ENCODE peak calls at places on chromosomes 16 and 17, in nine cellular contexts. T is omental fat pad; G is GM12865; X is activated CD8-positive, alpha-beta T cell treated with anti-CD3 and anti-CD28 coated beads for 36 hours; R is CD8-positive, alpha-beta T cell; M is PC-9; J is glutamatergic neuron; C is CD4-positive, alpha-beta T cell; P is K562. O is an unnamed sample.

GRCh38 chr17:40857535-40857934 is 9.5 kb downstream of the KRT12 start:
- DNase-seq in T (no peak), G (no peak), X (no peak), R (no peak), M (no peak), J (no peak), C (no peak), P (no peak), O (no peak)

GRCh38 chr16:28163699-28164584 is 47.8 kb downstream of the XPO6 start:
- DNase-seq in T (no peak), G (no peak), X (no peak), R (no peak), M (no peak), J (no peak), C (no peak), P (no peak), O (no peak)

GRCh38 chr17:13931752-13932477 is 137.4 kb upstream of the COX10 start:
- DNase-seq in T (peak), G (no peak), X (no peak), R (no peak), M (no peak), J (peak), C (no peak), P (no peak), O (no peak)

GRCh38 chr16:14215941-14216340 is 144.8 kb downstream of the MRTFB start:
- DNase-seq in T (no peak), G (no peak), X (no peak), R (no peak), M (no peak), J (no peak), C (no peak), P (no peak), O (no peak)

GRCh38 chr17:8698142-8699050 is 46.2 kb downstream of the CCDC42 start:
- DNase-seq in T (peak), G (no peak), X (no peak), R (no peak), M (no peak), J (no peak), C (no peak), P (peak), O (peak)

GRCh38 chr16:12706628-12707027 is 97.1 kb downstream of the CPPED1 start:
- DNase-seq in T (no peak), G (no peak), X (no peak), R (no peak), M (no peak), J (no peak), C (no peak), P (no peak), O (no peak)

GRCh38 chr16:22353933-22354541 is 20.4 kb downstream of the CDR2 start:
- DNase-seq in T (no peak), G (no peak), X (no peak), R (no peak), M (no peak), J (no peak), C (no peak), P (no peak), O (no peak)

GRCh38 chr16:48949636-48950035 is 332.0 kb downstream of the CBLN1 start:
- DNase-seq in T (no peak), G (peak), X (no peak), R (no peak), M (no peak), J (no peak), C (no peak), P (no peak), O (no peak)

GRCh38 chr17:33260638-33261037 is 32.5 kb downstream of the ASIC2 start:
- DNase-seq in T (no peak), G (no peak), X (no peak), R (no peak), M (no peak), J (no peak), C (no peak), P (no peak), O (no peak)

GRCh38 chr16:27220991-27221390 is 17.7 kb downstream of the KDM8 start:
- DNase-seq in T (no peak), G (no peak), X (no peak), R (no peak), M (no peak), J (no peak), C (no peak), P (no peak), O (no peak)

GRCh38 chr16:50735629-50736122 is 6.2 kb upstream of the CYLD start:
- DNase-seq in T (no peak), G (peak), X (peak), R (no peak), M (no peak), J (no peak), C (no peak), P (no peak), O (no peak)

GRCh38 chr17:34299918-34300600 is 14.5 kb downstream of the CCL11 start:
- DNase-seq in T (no peak), G (no peak), X (no peak), R (no peak), M (no peak), J (no peak), C (no peak), P (no peak), O (no peak)

GRCh38 chr17:31907342-31907975 is 6.0 kb upstream of the UTP6 start:
- DNase-seq in T (no peak), G (no peak), X (no peak), R (peak), M (no peak), J (no peak), C (no peak), P (no peak), O (no peak)

GRCh38 chr16:11792404-11793260 is 4.4 kb downstream of the ZC3H7A start:
- DNase-seq in T (no peak), G (no peak), X (peak), R (peak), M (no peak), J (peak), C (peak), P (no peak), O (no peak)

GRCh38 chr17:82962163-82962720 is 117.2 kb upstream of the METRNL start:
- DNase-seq in T (no peak), G (no peak), X (no peak), R (no peak), M (no peak), J (no peak), C (no peak), P (no peak), O (no peak)

GRCh38 chr16:27431773-27432599 is 30.0 kb downstream of the IL21R start:
- DNase-seq in T (no peak), G (peak), X (peak), R (peak), M (no peak), J (peak), C (no peak), P (no peak), O (no peak)

GRCh38 chr17:72465191-72466024 is 344.6 kb downstream of the SOX9 start:
- DNase-seq in T (no peak), G (peak), X (no peak), R (no peak), M (peak), J (no peak), C (no peak), P (no peak), O (peak)

GRCh38 chr16:73047536-73048291 is at the start of gene ZFHX3:
- DNase-seq in T (no peak), G (peak), X (peak), R (no peak), M (peak), J (peak), C (peak), P (no peak), O (peak)

GRCh38 chr17:28030386-28030785 is 12.1 kb upstream of the NLK start:
- DNase-seq in T (no peak), G (no peak), X (no peak), R (no peak), M (no peak), J (no peak), C (no peak), P (no peak), O (no peak)

GRCh38 chr17:74972107-74972972 is at the start of gene HID1:
- DNase-seq in T (no peak), G (peak), X (peak), R (peak), M (peak), J (peak), C (peak), P (peak), O (peak)

GRCh38 chr17:48236681-48237134 is 129.1 kb downstream of the SNX11 start:
- DNase-seq in T (no peak), G (peak), X (no peak), R (no peak), M (peak), J (no peak), C (no peak), P (no peak), O (no peak)

GRCh38 chr16:48499822-48500440 is 110.0 kb downstream of the N4BP1 start:
- DNase-seq in T (no peak), G (no peak), X (no peak), R (no peak), M (peak), J (no peak), C (no peak), P (no peak), O (no peak)

GRCh38 chr17:57999496-58000017 is 7.5 kb downstream of the SRSF1 start:
- DNase-seq in T (no peak), G (peak), X (no peak), R (no peak), M (peak), J (no peak), C (no peak), P (no peak), O (peak)

GRCh38 chr17:29003289-29003688 is 2.5 kb downstream of the SEZ6 start:
- DNase-seq in T (no peak), G (no peak), X (no peak), R (no peak), M (no peak), J (no peak), C (no peak), P (no peak), O (no peak)

GRCh38 chr16:637081-638018 is 1.2 kb upstream of the METTL26 start:
- DNase-seq in T (peak), G (peak), X (peak), R (peak), M (no peak), J (peak), C (peak), P (peak), O (peak)

GRCh38 chr16:88706288-88706964 is at the start of the genes CTU2 and RNF166:
- DNase-seq in T (peak), G (peak), X (peak), R (peak), M (peak), J (peak), C (peak), P (peak), O (peak)

GRCh38 chr16:67841198-67841815 is 813 bp upstream of the THAP11 start:
- DNase-seq in T (no peak), G (peak), X (no peak), R (no peak), M (no peak), J (no peak), C (no peak), P (no peak), O (no peak)

GRCh38 chr17:4256952-4257351 is 6.8 kb downstream of the ANKFY1 start:
- DNase-seq in T (no peak), G (no peak), X (no peak), R (no peak), M (no peak), J (no peak), C (no peak), P (no peak), O (no peak)

GRCh38 chr16:20385844-20386832 is 18.4 kb downstream of the PDILT start:
- DNase-seq in T (peak), G (peak), X (peak), R (no peak), M (no peak), J (peak), C (peak), P (peak), O (peak)

GRCh38 chr16:2980227-2981176 is at the start of gene PKMYT1:
- DNase-seq in T (peak), G (peak), X (peak), R (peak), M (peak), J (peak), C (peak), P (peak), O (peak)

GRCh38 chr17:2707721-2708584 is 3.6 kb downstream of the CLUH start:
- DNase-seq in T (no peak), G (no peak), X (peak), R (no peak), M (peak), J (peak), C (no peak), P (peak), O (peak)
- TF ChIP-seq CTCF in T (no peak), G (peak), X (peak), R (no peak), M (peak), J (peak), C (no peak), P (peak), O (peak)

DNA sequence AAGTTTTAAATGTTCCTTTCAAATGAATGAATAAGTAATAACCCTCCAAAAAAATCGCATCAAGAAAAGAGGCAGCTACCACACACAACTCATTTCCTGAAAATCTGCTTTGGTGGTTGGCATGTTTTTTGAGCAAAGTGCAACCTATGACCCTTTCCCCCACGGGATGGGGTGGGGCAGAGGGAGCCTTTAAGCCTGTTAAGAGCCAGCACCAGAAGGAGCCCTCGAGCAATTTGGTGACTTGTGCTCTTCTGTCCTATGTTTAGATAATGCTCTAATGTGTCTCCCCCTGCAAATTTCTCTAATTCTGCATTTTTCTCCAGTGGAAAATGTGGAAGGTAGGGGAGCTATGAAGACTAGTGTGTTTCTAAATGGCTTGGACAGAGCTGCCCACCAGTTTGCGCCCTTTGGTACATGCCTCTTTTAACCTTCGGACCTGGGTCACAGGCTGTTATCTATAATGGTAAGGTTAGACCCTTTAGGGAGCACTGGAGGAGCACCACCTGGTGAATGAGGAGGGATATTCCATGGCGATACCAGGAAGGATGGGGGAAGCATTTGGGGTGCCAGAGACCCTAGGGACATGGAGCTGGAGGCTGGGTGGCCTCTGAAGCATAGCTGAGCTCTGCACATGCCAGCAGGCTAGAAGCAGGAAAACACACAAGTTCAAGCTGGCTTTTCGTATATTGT is 1.6 kb downstream of the PYCARD start:
- DNase-seq in T (no peak), G (peak), X (peak), R (peak), M (peak), J (peak), C (peak), P (no peak), O (no peak)
- TF ChIP-seq CTCF in T (no peak), G (peak), X (no peak), R (peak), M (no peak), J (no peak), C (peak), P (peak), O (no peak)

GRCh38 chr17:39153541-39154111 is 2.2 kb upstream of the PLXDC1 start:
- DNase-seq in T (peak), G (peak), X (peak), R (peak), M (peak), J (peak), C (peak), P (peak), O (peak)
- TF ChIP-seq CTCF in T (peak), G (no peak), X (no peak), R (no peak), M (no peak), J (no peak), C (no peak), P (peak), O (no peak)

GRCh38 chr17:76722279-76722678 is 4.1 kb downstream of the JMJD6 start:
- DNase-seq in T (no peak), G (no peak), X (no peak), R (no peak), M (no peak), J (no peak), C (no peak), P (no peak), O (no peak)

GRCh38 chr17:76725580-76726230 is 701 bp downstream of the JMJD6 start:
- DNase-seq in T (peak), G (peak), X (peak), R (peak), M (no peak), J (peak), C (peak), P (peak), O (no peak)

GRCh38 chr17:76721463-76721862 is 4.9 kb downstream of the JMJD6 start:
- DNase-seq in T (no peak), G (no peak), X (no peak), R (no peak), M (no peak), J (no peak), C (no peak), P (no peak), O (no peak)

GRCh38 chr17:76726231-76726765 is at the start of gene JMJD6:
- DNase-seq in T (peak), G (peak), X (peak), R (no peak), M (peak), J (peak), C (no peak), P (peak), O (peak)

DNA sequence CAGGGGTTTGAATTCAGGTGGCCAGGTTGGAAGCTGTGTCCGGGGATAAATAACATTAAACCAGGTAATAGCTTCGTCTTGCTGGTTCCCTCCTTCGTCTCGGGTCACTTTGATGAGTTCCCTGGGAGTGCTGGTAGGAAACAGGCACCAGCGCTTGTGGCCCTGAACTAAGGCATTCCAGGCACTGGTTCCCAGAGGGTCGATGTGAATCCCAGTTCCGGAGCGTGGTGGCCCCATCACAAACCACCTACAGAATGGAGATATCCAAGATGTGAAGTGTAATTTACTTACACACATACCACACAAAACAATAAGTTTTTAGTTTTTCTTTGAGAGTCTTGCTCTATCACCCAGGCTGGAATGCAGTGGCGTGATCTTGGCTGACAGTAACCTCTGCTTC is 2.6 kb downstream of the JMJD6 start:
- DNase-seq in T (no peak), G (no peak), X (no peak), R (no peak), M (no peak), J (no peak), C (no peak), P (no peak), O (no peak)
- TF ChIP-seq CTCF in T (no peak), G (no peak), X (no peak), R (no peak), M (no peak), J (no peak), C (no peak), P (no peak), O (no peak)

GRCh38 chr16:69873783-69874182 is 77.4 kb upstream of the CLEC18A start:
- DNase-seq in T (no peak), G (no peak), X (no peak), R (no peak), M (no peak), J (no peak), C (no peak), P (no peak), O (no peak)
- TF ChIP-seq CTCF in T (no peak), G (no peak), X (no peak), R (no peak), M (no peak), J (no peak), C (no peak), P (no peak), O (no peak)

GRCh38 chr17:50267074-50267841 is 7.0 kb upstream of the TMEM92 start:
- DNase-seq in T (no peak), G (no peak), X (no peak), R (no peak), M (peak), J (no peak), C (no peak), P (no peak), O (no peak)
- TF ChIP-seq CTCF in T (no peak), G (no peak), X (no peak), R (no peak), M (no peak), J (no peak), C (no peak), P (no peak), O (no peak)

DNA sequence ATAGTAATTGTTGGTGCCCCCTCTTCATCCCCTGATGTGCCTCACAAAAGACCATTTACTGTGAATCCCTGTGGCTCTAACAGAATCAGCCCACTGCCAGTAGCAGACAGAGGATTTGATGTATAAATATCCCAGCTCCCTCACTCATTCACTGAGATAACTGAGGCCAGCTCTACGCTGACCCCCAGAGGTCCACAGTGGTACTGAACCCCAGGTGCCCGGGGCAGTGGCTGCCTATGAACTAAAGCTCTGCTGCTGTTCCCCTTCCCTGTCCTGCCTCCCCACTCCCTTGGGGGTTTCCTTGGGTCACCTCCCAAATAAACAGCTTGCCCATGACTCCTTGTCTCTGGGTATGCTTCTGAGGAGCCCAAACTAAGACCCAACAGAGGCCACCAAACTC is 295.8 kb downstream of the FOXL1 start:
- DNase-seq in T (no peak), G (peak), X (peak), R (no peak), M (no peak), J (no peak), C (no peak), P (peak), O (no peak)
- TF ChIP-seq CTCF in T (no peak), G (peak), X (peak), R (no peak), M (peak), J (peak), C (peak), P (peak), O (peak)

O was measured in nephron progenitor cell.